ENCODE peak calls at places on chromosomes 2 and 18, in five cellular contexts. C is GM23248, V is psoas muscle, M is left lung, G is SK-N-SH. X is an unnamed sample.
A peak's percentile ranks its signal among the peaks of the same experiment; 100 is the strongest.

GRCh38 chr2:199441759-199442158 is 16.0 kb downstream of the SATB2 start:
- DNase-seq in C (no peak), V (no peak), M (no peak), G (no peak), X (no peak)

GRCh38 chr18:59265246-59266018 is 7.8 kb downstream of the RAX start:
- DNase-seq in C (peak; percentile 26), V (no peak), M (peak; percentile 83), G (peak; percentile 66), X (no peak)

GRCh38 chr18:56146565-56146964 is 491.8 kb downstream of the TXNL1 start:
- DNase-seq in C (peak; percentile 64), V (no peak), M (no peak), G (no peak), X (no peak)

GRCh38 chr2:199219551-199219950 is 238.2 kb downstream of the SATB2 start:
- DNase-seq in C (no peak), V (no peak), M (no peak), G (no peak), X (no peak)

GRCh38 chr2:238380785-238381184 is 45.9 kb upstream of the ASB1 start:
- DNase-seq in C (peak; percentile 70), V (no peak), M (no peak), G (no peak), X (no peak)

GRCh38 chr2:110727923-110728322 is 4.5 kb upstream of the ACOXL start:
- DNase-seq in C (no peak), V (no peak), M (no peak), G (no peak), X (no peak)

GRCh38 chr18:5543854-5544389 is at the start of gene EPB41L3:
- DNase-seq in C (peak; percentile 65), V (peak; percentile 70), M (peak; percentile 84), G (peak; percentile 40), X (peak; percentile 78)

GRCh38 chr18:29457316-29457715 is 1280.4 kb upstream of the CDH2 start:
- DNase-seq in C (no peak), V (no peak), M (no peak), G (no peak), X (no peak)

GRCh38 chr2:86825728-86826386 is 35.1 kb upstream of the CD8A start:
- DNase-seq in C (no peak), V (no peak), M (no peak), G (no peak), X (no peak)

GRCh38 chr2:206915136-206915535 is 24.2 kb upstream of the CPO start:
- DNase-seq in C (peak; percentile 97), V (no peak), M (no peak), G (no peak), X (no peak)

GRCh38 chr2:9655441-9656269 is 24.9 kb upstream of the YWHAQ start:
- DNase-seq in C (peak; percentile 96), V (no peak), M (no peak), G (no peak), X (no peak)

GRCh38 chr2:121648611-121649401 is 456 bp downstream of the CLASP1 start:
- DNase-seq in C (peak; percentile 74), V (peak; percentile 82), M (peak; percentile 90), G (peak; percentile 85), X (peak; percentile 76)

DNA sequence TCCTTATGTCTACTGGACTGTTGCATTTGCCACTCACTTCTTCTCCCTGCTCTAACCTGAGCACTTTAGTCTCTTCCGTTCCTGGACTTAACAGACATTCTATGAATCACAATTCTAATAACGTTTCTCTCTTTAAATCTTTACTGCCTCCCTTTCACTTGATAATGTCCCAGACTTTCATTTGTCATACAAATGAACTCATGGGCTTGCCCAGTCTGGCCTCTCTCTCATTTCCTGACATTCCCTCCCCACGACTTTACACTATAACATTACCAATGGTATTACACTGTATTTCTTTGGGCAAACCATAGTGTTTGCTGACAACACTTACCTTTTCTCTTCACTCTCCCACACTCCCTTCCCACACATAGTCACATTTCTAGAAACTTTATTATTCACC is 540.7 kb upstream of the TMEFF2 start:
- DNase-seq in C (no peak), V (no peak), M (no peak), G (no peak), X (no peak)
- H3K4me1 ChIP-seq in C (no peaks in the 10 kb centered on the region), V (no peaks in the 10 kb centered on the region), M (no peaks in the 10 kb centered on the region), G (no peaks in the 10 kb centered on the region), X (no peaks in the 10 kb centered on the region)

GRCh38 chr18:50299626-50300388 is 12.3 kb upstream of the CXXC1 start:
- DNase-seq in C (no peak), V (no peak), M (no peak), G (no peak), X (no peak)

GRCh38 chr18:50298443-50299284 is 11.2 kb upstream of the CXXC1 start:
- DNase-seq in C (no peak), V (no peak), M (peak; percentile 80), G (no peak), X (no peak)

GRCh38 chr18:50293039-50293438 is 5.5 kb upstream of the CXXC1 start:
- DNase-seq in C (no peak), V (no peak), M (no peak), G (no peak), X (no peak)

GRCh38 chr18:50301074-50301473 is 13.6 kb upstream of the CXXC1 start:
- DNase-seq in C (no peak), V (no peak), M (no peak), G (no peak), X (no peak)

DNA sequence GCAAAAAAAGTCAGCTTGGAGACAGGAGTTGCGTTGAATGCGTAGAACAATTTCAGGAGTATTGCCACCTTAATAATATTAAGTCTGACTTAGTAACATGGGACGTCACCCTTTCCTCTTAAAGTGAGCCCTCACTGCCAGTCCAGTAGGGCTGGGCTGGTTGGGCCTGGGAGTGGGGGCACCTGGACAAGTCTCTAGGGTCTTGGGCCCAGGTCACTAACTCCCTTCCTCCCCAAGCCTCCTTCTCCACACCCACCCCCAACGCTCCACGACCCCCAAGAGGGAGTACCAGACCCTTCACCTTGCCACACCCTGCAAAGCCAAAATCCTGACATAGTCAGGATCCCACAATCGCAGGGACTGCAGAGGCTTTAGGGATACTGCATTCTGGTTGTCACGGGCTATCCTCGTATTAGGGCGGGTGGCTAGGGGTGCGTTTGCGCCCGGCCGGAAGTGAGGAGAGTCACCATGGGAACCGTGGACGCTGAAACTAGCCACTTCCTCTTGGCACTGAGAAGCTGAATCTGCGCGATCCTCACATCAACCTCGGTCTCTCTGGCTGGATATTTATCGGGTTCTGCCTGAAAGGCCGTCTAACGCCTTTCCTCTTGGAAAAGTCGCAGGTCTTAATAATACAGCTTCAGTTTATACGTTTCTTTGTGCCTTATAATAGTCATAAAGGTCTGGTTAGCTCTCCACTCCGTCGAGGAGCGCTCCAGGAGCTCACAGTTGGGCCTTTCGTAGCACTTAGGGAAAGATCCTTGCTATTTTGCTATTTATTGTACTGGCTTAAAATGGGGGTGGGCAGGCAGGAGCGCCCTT is 10.3 kb upstream of the CXXC1 start:
- DNase-seq in C (peak; percentile 87), V (peak; percentile 84), M (peak; percentile 92), G (peak; percentile 89), X (peak; percentile 85)
- H3K4me3 ChIP-seq in C (peak overlapping the region; percentile 76), V (peak overlapping the region; percentile 60), M (peak overlapping the region; percentile 34), G (peak overlapping the region; percentile 53), X (peak overlapping the region; percentile 49)

DNA sequence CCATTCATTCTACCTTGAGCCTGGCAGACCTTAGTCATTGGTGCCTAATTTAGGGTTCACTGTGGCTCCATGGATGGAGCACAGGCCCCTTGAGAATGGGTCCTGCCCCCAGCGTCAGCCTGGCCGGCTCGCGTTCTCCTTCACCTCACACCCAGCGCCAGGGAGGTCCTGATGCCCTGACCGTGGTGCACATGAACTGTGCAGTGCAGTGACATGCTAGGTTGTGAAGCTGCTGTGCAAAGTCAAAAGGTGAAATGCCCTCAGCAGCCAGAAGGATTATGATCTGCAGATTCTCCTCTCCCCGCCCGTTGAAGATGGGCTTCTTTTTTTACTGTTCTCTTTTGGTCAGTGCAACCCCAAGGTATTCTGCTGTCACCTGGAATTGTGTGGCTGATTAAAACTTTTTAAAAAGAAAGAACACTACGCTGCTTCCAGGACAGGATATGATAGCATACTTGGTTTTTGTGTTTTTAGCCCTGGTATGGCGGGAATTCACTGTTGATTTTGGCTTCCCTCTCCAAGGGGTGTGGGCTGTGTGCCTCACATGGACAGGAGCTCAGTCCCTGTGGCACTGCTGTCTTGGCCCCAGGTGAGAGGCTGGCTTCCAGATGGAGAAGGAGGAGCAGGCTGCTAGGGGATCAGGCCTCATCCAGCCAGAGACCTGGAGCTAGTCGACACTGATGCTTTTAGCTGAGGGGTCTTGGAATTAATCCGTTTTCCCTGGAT is 49.4 kb upstream of the MCFD2 start:
- DNase-seq in C (no peak), V (no peak), M (peak; percentile 65), G (no peak), X (no peak)
- H3K27ac ChIP-seq in C (peak overlapping the region; percentile 31), V (no peak overlapping the region), M (peak overlapping the region; percentile 33), G (no peak overlapping the region), X (peak overlapping the region; percentile 55)

DNA sequence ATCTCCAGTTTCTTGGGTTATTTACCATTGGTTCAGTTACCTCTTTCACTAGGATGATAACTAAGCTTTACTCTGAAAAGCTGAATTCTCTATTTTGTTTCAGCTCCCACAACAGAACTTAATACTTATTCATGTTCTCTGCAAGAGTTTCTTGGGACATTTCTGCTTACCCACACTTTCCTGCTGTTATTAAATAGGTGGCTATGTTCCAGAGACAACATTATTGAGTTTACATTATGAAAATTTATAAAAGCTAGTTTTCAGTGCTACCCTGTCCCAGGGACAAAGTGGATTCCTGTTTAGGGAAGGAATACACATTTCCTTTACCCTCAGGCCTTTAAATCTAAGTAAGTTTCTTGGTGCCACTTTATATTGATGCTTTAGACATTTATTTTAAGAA is 7.0 kb upstream of the GPD2 start:
- DNase-seq in C (no peak), V (no peak), M (no peak), G (no peak), X (no peak)
- H3K4me1 ChIP-seq in C (peaks cover 13% of the 10 kb centered on the region), V (peaks cover 31% of the 10 kb centered on the region), M (peaks cover 14% of the 10 kb centered on the region), G (no peaks in the 10 kb centered on the region), X (peaks cover 15% of the 10 kb centered on the region)

GRCh38 chr2:179373826-179374225 is 109.2 kb upstream of the SESTD1 start:
- DNase-seq in C (no peak), V (no peak), M (no peak), G (no peak), X (no peak)

GRCh38 chr2:179377296-179377695 is 112.7 kb upstream of the SESTD1 start:
- DNase-seq in C (peak; percentile 27), V (no peak), M (no peak), G (no peak), X (no peak)

GRCh38 chr2:179376881-179377280 is 112.2 kb upstream of the SESTD1 start:
- DNase-seq in C (no peak), V (no peak), M (no peak), G (no peak), X (no peak)
- H3K4me3 ChIP-seq in C (no peak overlapping the region), V (no peak overlapping the region), M (no peak overlapping the region), G (no peak overlapping the region), X (no peak overlapping the region)

GRCh38 chr2:62424899-62425298 is 81.1 kb downstream of the TMEM17 start:
- DNase-seq in C (no peak), V (no peak), M (no peak), G (no peak), X (no peak)

GRCh38 chr2:62423235-62423634 is 82.8 kb downstream of the TMEM17 start:
- DNase-seq in C (peak; percentile 23), V (no peak), M (no peak), G (no peak), X (no peak)

GRCh38 chr2:62423883-62424458 is 82.0 kb downstream of the TMEM17 start:
- DNase-seq in C (no peak), V (no peak), M (no peak), G (no peak), X (no peak)

GRCh38 chr2:62427146-62427545 is 78.8 kb downstream of the TMEM17 start:
- DNase-seq in C (no peak), V (no peak), M (no peak), G (no peak), X (no peak)

GRCh38 chr2:62426005-62426912 is 79.7 kb downstream of the TMEM17 start:
- DNase-seq in C (no peak), V (no peak), M (no peak), G (no peak), X (no peak)
- H3K27ac ChIP-seq in C (no peak overlapping the region), V (peak overlapping the region; percentile 1), M (no peak overlapping the region), G (no peak overlapping the region), X (no peak overlapping the region)

GRCh38 chr2:12035029-12035720 is 288.7 kb downstream of the LPIN1 start:
- DNase-seq in C (peak; percentile 13), V (no peak), M (no peak), G (no peak), X (no peak)
- H3K4me1 ChIP-seq in C (peaks cover 25% of the 10 kb centered on the region), V (no peaks in the 10 kb centered on the region), M (no peaks in the 10 kb centered on the region), G (no peaks in the 10 kb centered on the region), X (no peaks in the 10 kb centered on the region)

X was measured in upper lobe of right lung.